ENCODE peak calls at places on chromosomes 11 and 22, in six cellular contexts. One of them, this sample, is unnamed.

GRCh38 chr11:111575748-111576147 is 26.5 kb upstream of the SIK2 start:
- DNase-seq in pancreas: no peak
- DNase-seq in CD4-positive, alpha-beta T cell: no peak
- DNase-seq in lower lobe of right lung: no peak
- DNase-seq in ELR: no peak
- DNase-seq in HCT116: no peak
- DNase-seq in this sample: no peak

GRCh38 chr11:19345848-19346681 is 105.3 kb upstream of the E2F8 start:
- DNase-seq in pancreas: peak
- DNase-seq in CD4-positive, alpha-beta T cell: no peak
- DNase-seq in lower lobe of right lung: no peak
- DNase-seq in ELR: peak
- DNase-seq in HCT116: no peak
- DNase-seq in this sample: no peak

GRCh38 chr11:2084721-2085120 is 54.5 kb downstream of the IGF2 start:
- DNase-seq in pancreas: no peak
- DNase-seq in CD4-positive, alpha-beta T cell: no peak
- DNase-seq in lower lobe of right lung: no peak
- DNase-seq in ELR: no peak
- DNase-seq in HCT116: no peak
- DNase-seq in this sample: no peak

GRCh38 chr22:22552630-22553029 is 6.4 kb downstream of the PRAME start:
- DNase-seq in pancreas: no peak
- DNase-seq in CD4-positive, alpha-beta T cell: no peak
- DNase-seq in lower lobe of right lung: no peak
- DNase-seq in ELR: no peak
- DNase-seq in HCT116: no peak
- DNase-seq in this sample: no peak

GRCh38 chr22:20203142-20204099 is 52.6 kb upstream of the CCDC188 start:
- DNase-seq in pancreas: no peak
- DNase-seq in CD4-positive, alpha-beta T cell: no peak
- DNase-seq in lower lobe of right lung: peak
- DNase-seq in ELR: peak
- DNase-seq in HCT116: no peak
- DNase-seq in this sample: no peak

GRCh38 chr22:36923458-36923784 is 10.0 kb downstream of the CSF2RB start:
- DNase-seq in pancreas: no peak
- DNase-seq in CD4-positive, alpha-beta T cell: no peak
- DNase-seq in lower lobe of right lung: no peak
- DNase-seq in ELR: no peak
- DNase-seq in HCT116: no peak
- DNase-seq in this sample: no peak

GRCh38 chr11:72721689-72722049 is 30.5 kb downstream of the ARAP1 start:
- DNase-seq in pancreas: peak
- DNase-seq in CD4-positive, alpha-beta T cell: peak
- DNase-seq in lower lobe of right lung: peak
- DNase-seq in ELR: no peak
- DNase-seq in HCT116: no peak
- DNase-seq in this sample: peak

GRCh38 chr11:75260396-75260795 is 19.8 kb downstream of the TPBGL start:
- DNase-seq in pancreas: peak
- DNase-seq in CD4-positive, alpha-beta T cell: no peak
- DNase-seq in lower lobe of right lung: no peak
- DNase-seq in ELR: no peak
- DNase-seq in HCT116: no peak
- DNase-seq in this sample: no peak

GRCh38 chr11:33375688-33376311 is 118.6 kb downstream of the HIPK3 start:
- DNase-seq in pancreas: peak
- DNase-seq in CD4-positive, alpha-beta T cell: no peak
- DNase-seq in lower lobe of right lung: no peak
- DNase-seq in ELR: peak
- DNase-seq in HCT116: no peak
- DNase-seq in this sample: peak

GRCh38 chr22:24992946-24993345 is 40.4 kb downstream of the KIAA1671 start:
- DNase-seq in pancreas: no peak
- DNase-seq in CD4-positive, alpha-beta T cell: no peak
- DNase-seq in lower lobe of right lung: no peak
- DNase-seq in ELR: no peak
- DNase-seq in HCT116: no peak
- DNase-seq in this sample: no peak

GRCh38 chr11:32358729-32359128 is 76.6 kb downstream of the WT1 start:
- DNase-seq in pancreas: no peak
- DNase-seq in CD4-positive, alpha-beta T cell: no peak
- DNase-seq in lower lobe of right lung: no peak
- DNase-seq in ELR: no peak
- DNase-seq in HCT116: no peak
- DNase-seq in this sample: no peak

GRCh38 chr11:77379253-77379652 is 77.8 kb upstream of the GDPD4 start:
- DNase-seq in pancreas: no peak
- DNase-seq in CD4-positive, alpha-beta T cell: no peak
- DNase-seq in lower lobe of right lung: no peak
- DNase-seq in ELR: peak
- DNase-seq in HCT116: no peak
- DNase-seq in this sample: peak

GRCh38 chr11:34928268-34928959 is 12.0 kb downstream of the PDHX start:
- DNase-seq in pancreas: no peak
- DNase-seq in CD4-positive, alpha-beta T cell: no peak
- DNase-seq in lower lobe of right lung: no peak
- DNase-seq in ELR: no peak
- DNase-seq in HCT116: no peak
- DNase-seq in this sample: no peak

GRCh38 chr11:3823303-3823702 is 14.9 kb downstream of the PGAP2 start:
- DNase-seq in pancreas: no peak
- DNase-seq in CD4-positive, alpha-beta T cell: no peak
- DNase-seq in lower lobe of right lung: no peak
- DNase-seq in ELR: peak
- DNase-seq in HCT116: no peak
- DNase-seq in this sample: peak

GRCh38 chr11:36399236-36399635 is 103.1 kb downstream of the PRR5L start:
- DNase-seq in pancreas: no peak
- DNase-seq in CD4-positive, alpha-beta T cell: no peak
- DNase-seq in lower lobe of right lung: no peak
- DNase-seq in ELR: no peak
- DNase-seq in HCT116: no peak
- DNase-seq in this sample: no peak

GRCh38 chr11:69075421-69076128 is 26.8 kb downstream of the TPCN2 start:
- DNase-seq in pancreas: no peak
- DNase-seq in CD4-positive, alpha-beta T cell: no peak
- DNase-seq in lower lobe of right lung: no peak
- DNase-seq in ELR: peak
- DNase-seq in HCT116: peak
- DNase-seq in this sample: peak

GRCh38 chr11:19374189-19374588 is 133.4 kb upstream of the E2F8 start:
- DNase-seq in pancreas: no peak
- DNase-seq in CD4-positive, alpha-beta T cell: no peak
- DNase-seq in lower lobe of right lung: no peak
- DNase-seq in ELR: peak
- DNase-seq in HCT116: no peak
- DNase-seq in this sample: peak

GRCh38 chr22:48883211-48883960 is 944.3 kb downstream of the BRD1 start:
- DNase-seq in pancreas: no peak
- DNase-seq in CD4-positive, alpha-beta T cell: no peak
- DNase-seq in lower lobe of right lung: peak
- DNase-seq in ELR: no peak
- DNase-seq in HCT116: no peak
- DNase-seq in this sample: no peak

GRCh38 chr22:42683599-42684283 is 34.5 kb upstream of the CYB5R3 start:
- DNase-seq in pancreas: no peak
- DNase-seq in CD4-positive, alpha-beta T cell: no peak
- DNase-seq in lower lobe of right lung: no peak
- DNase-seq in ELR: no peak
- DNase-seq in HCT116: no peak
- DNase-seq in this sample: no peak

GRCh38 chr11:111770581-111771134 is 4.5 kb upstream of the PPP2R1B start:
- DNase-seq in pancreas: no peak
- DNase-seq in CD4-positive, alpha-beta T cell: no peak
- DNase-seq in lower lobe of right lung: no peak
- DNase-seq in ELR: no peak
- DNase-seq in HCT116: no peak
- DNase-seq in this sample: no peak

GRCh38 chr11:62923634-62924411 is 2.7 kb upstream of the CHRM1 start:
- DNase-seq in pancreas: no peak
- DNase-seq in CD4-positive, alpha-beta T cell: peak
- DNase-seq in lower lobe of right lung: no peak
- DNase-seq in ELR: no peak
- DNase-seq in HCT116: no peak
- DNase-seq in this sample: peak

GRCh38 chr22:27576815-27577564 is 224.6 kb downstream of the MN1 start:
- DNase-seq in pancreas: no peak
- DNase-seq in CD4-positive, alpha-beta T cell: no peak
- DNase-seq in lower lobe of right lung: no peak
- DNase-seq in ELR: no peak
- DNase-seq in HCT116: no peak
- DNase-seq in this sample: peak

GRCh38 chr22:50001388-50002231 is 11.0 kb downstream of the IL17REL start:
- DNase-seq in pancreas: peak
- DNase-seq in CD4-positive, alpha-beta T cell: no peak
- DNase-seq in lower lobe of right lung: peak
- DNase-seq in ELR: no peak
- DNase-seq in HCT116: no peak
- DNase-seq in this sample: no peak

GRCh38 chr11:215581-216037 is 8.1 kb downstream of the RIC8A start:
- DNase-seq in pancreas: peak
- DNase-seq in CD4-positive, alpha-beta T cell: no peak
- DNase-seq in lower lobe of right lung: no peak
- DNase-seq in ELR: peak
- DNase-seq in HCT116: no peak
- DNase-seq in this sample: peak

GRCh38 chr11:107844041-107844440 is 14.5 kb downstream of the SLC35F2 start:
- DNase-seq in pancreas: no peak
- DNase-seq in CD4-positive, alpha-beta T cell: no peak
- DNase-seq in lower lobe of right lung: no peak
- DNase-seq in ELR: peak
- DNase-seq in HCT116: no peak
- DNase-seq in this sample: peak

GRCh38 chr22:50507991-50508884 is at the start of gene NCAPH2:
- DNase-seq in pancreas: peak
- DNase-seq in CD4-positive, alpha-beta T cell: peak
- DNase-seq in lower lobe of right lung: peak
- DNase-seq in ELR: peak
- DNase-seq in HCT116: peak
- DNase-seq in this sample: peak